ENCODE peak calls at places on chromosomes 7 and 10, in seven cellular contexts. U, T, N, L, P, X and W are unnamed samples.

GRCh38 chr10:58178811-58179210 is 88.9 kb downstream of the IPMK start:
- DNase-seq in U (no peak), T (no peak), N (no peak), L (no peak), P (peak; percentile 55), X (no peak), W (no peak)

GRCh38 chr7:153382591-153383225 is 623.2 kb downstream of the ACTR3B start:
- DNase-seq in U (no peak), T (no peak), N (no peak), L (no peak), P (no peak), X (peak; percentile 57), W (no peak)

GRCh38 chr7:6705959-6706665 is 635 bp downstream of the ZNF12 start:
- DNase-seq in U (peak; percentile 38), T (peak; percentile 28), N (peak; percentile 35), L (no peak), P (peak; percentile 30), X (peak; percentile 57), W (peak; percentile 66)

GRCh38 chr10:72014197-72014596 is 50.0 kb downstream of the CHST3 start:
- DNase-seq in U (no peak), T (no peak), N (no peak), L (no peak), P (no peak), X (no peak), W (no peak)

GRCh38 chr7:24075426-24075810 is 208.6 kb upstream of the NPY start:
- DNase-seq in U (no peak), T (no peak), N (no peak), L (no peak), P (no peak), X (no peak), W (no peak)

GRCh38 chr10:102501201-102502028 is 1.1 kb downstream of the ACTR1A start:
- DNase-seq in U (no peak), T (no peak), N (peak; percentile 26), L (no peak), P (peak; percentile 8), X (no peak), W (no peak)

GRCh38 chr10:29687411-29688160 is 52.8 kb upstream of the SVIL start:
- DNase-seq in U (no peak), T (no peak), N (peak; percentile 38), L (no peak), P (no peak), X (no peak), W (no peak)

GRCh38 chr7:14714161-14714728 is 188.3 kb downstream of the DGKB start:
- DNase-seq in U (no peak), T (no peak), N (no peak), L (no peak), P (no peak), X (no peak), W (no peak)

GRCh38 chr10:93911865-93912264 is 18.1 kb downstream of the SLC35G1 start:
- DNase-seq in U (no peak), T (no peak), N (no peak), L (no peak), P (no peak), X (no peak), W (no peak)

GRCh38 chr10:43409385-43410109 is 561 bp upstream of the HNRNPF start:
- DNase-seq in U (peak; percentile 67), T (peak; percentile 53), N (no peak), L (no peak), P (no peak), X (no peak), W (no peak)
- H3K4me1 ChIP-seq in U (peaks cover 22% of the 10 kb centered on the region), T (peaks cover 18% of the 10 kb centered on the region), N (peaks cover 21% of the 10 kb centered on the region), L (no peaks in the 10 kb centered on the region), P (peaks cover 17% of the 10 kb centered on the region), X (peaks cover 40% of the 10 kb centered on the region), W (peaks cover 6% of the 10 kb centered on the region)

GRCh38 chr7:40301486-40302065 is 166.8 kb downstream of the SUGCT start:
- DNase-seq in U (no peak), T (no peak), N (no peak), L (no peak), P (no peak), X (no peak), W (no peak)
- H3K4me1 ChIP-seq in U (no peaks in the 10 kb centered on the region), T (no peaks in the 10 kb centered on the region), N (peaks cover 4% of the 10 kb centered on the region), L (no peaks in the 10 kb centered on the region), P (peaks cover 21% of the 10 kb centered on the region), X (no peaks in the 10 kb centered on the region), W (no peaks in the 10 kb centered on the region)

DNA sequence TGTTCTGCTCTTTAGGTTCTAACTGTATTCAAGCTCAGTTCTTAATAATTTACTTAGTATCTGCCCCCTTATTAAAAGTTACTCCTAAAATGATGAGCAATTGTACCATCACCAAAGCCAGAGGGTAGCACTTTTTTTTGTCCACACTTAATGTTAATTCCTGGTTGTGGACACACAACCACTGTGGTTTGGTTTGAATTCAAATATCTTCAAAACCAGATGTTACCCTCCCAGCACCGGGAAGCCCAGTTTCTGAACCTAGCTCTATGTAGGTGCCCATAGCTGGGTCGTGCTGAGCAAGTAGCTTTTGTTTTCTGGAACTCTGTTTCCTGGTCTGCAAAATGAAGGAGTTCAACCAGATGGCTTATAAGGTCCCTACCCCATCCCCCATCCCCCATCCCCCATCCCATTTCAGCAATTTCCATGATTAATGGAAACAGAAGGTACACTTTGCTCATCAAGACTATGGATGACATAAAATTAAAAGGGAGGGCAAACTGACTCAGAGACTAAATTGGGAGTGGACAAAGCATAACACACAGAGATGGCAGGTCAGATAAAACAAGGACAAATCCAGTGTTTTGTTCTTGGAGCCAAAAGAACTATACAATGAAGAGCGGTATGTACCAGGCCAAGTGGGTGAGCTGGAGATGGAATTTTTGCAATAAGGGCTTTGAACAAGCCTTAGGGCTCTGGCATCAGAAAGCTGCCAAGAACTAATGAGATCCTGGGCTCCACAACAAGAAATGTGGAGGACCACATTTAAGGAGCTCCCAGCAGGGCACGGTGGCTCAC is 56.7 kb downstream of the DLG5 start:
- DNase-seq in U (no peak), T (no peak), N (no peak), L (no peak), P (peak; percentile 53), X (no peak), W (no peak)
- H3K4me1 ChIP-seq in U (peaks cover 23% of the 10 kb centered on the region), T (peaks cover 21% of the 10 kb centered on the region), N (peaks cover 44% of the 10 kb centered on the region), L (peaks cover 6% of the 10 kb centered on the region), P (peaks cover 84% of the 10 kb centered on the region), X (peaks cover 32% of the 10 kb centered on the region), W (no peaks in the 10 kb centered on the region)

DNA sequence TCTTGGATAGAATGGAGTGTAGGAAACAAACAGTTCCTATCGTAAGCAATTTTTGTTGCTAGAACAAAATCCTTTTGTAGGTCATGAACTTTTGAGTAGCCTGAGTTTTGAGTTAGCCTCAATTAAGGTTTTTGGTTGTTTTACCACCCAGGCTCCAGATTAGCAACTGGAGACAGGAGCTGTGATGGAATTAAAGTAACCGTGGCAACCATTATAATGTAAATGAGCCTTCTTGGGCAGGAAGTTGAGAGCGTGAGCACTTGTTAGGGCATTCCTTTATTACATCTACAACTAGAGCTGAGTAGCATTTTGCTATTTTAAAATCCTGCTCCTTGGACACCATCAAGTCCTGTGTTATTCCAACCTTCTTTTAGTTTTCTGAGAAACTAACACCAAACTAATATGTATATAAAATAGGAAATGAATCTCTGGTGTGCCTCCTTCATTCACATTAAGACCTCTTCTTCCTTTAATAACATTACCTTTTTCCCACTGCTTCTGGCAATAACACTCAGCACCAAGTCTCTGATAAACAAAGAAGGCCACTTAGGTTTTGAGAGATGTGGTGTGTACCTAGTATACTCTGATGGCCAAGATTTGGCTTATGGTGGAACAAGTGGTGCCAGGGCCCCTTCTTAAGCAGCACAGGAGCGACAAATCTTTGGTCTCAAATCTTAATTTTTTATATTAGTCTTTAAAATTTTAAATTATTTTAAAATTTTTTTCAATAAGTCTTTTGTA is 34.0 kb downstream of the AHCYL2 start:
- DNase-seq in U (no peak), T (no peak), N (peak; percentile 98), L (peak; percentile 39), P (no peak), X (no peak), W (no peak)
- H3K4me1 ChIP-seq in U (no peaks in the 10 kb centered on the region), T (no peaks in the 10 kb centered on the region), N (peaks cover 51% of the 10 kb centered on the region), L (no peaks in the 10 kb centered on the region), P (peaks cover 7% of the 10 kb centered on the region), X (no peaks in the 10 kb centered on the region), W (no peaks in the 10 kb centered on the region)

GRCh38 chr7:157809154-157809862 is 472.5 kb downstream of the DNAJB6 start:
- DNase-seq in U (no peak), T (no peak), N (no peak), L (no peak), P (no peak), X (no peak), W (no peak)
- H3K4me1 ChIP-seq in U (no peaks in the 10 kb centered on the region), T (no peaks in the 10 kb centered on the region), N (no peaks in the 10 kb centered on the region), L (no peaks in the 10 kb centered on the region), P (no peaks in the 10 kb centered on the region), X (no peaks in the 10 kb centered on the region), W (no peaks in the 10 kb centered on the region)

GRCh38 chr7:84162584-84162983 is 32.0 kb downstream of the SEMA3A start:
- DNase-seq in U (no peak), T (no peak), N (no peak), L (no peak), P (no peak), X (no peak), W (no peak)

GRCh38 chr7:84161398-84161797 is 33.2 kb downstream of the SEMA3A start:
- DNase-seq in U (no peak), T (no peak), N (no peak), L (no peak), P (no peak), X (no peak), W (no peak)

GRCh38 chr7:84157171-84157570 is 37.4 kb downstream of the SEMA3A start:
- DNase-seq in U (no peak), T (no peak), N (no peak), L (no peak), P (no peak), X (no peak), W (no peak)

GRCh38 chr7:84162125-84162524 is 32.5 kb downstream of the SEMA3A start:
- DNase-seq in U (no peak), T (no peak), N (no peak), L (no peak), P (no peak), X (no peak), W (no peak)

GRCh38 chr7:84159435-84159834 is 35.2 kb downstream of the SEMA3A start:
- DNase-seq in U (no peak), T (no peak), N (no peak), L (no peak), P (no peak), X (no peak), W (no peak)
- H3K4me1 ChIP-seq in U (no peaks in the 10 kb centered on the region), T (no peaks in the 10 kb centered on the region), N (peaks cover 28% of the 10 kb centered on the region), L (peaks cover 2% of the 10 kb centered on the region), P (no peaks in the 10 kb centered on the region), X (no peaks in the 10 kb centered on the region), W (no peaks in the 10 kb centered on the region)

DNA sequence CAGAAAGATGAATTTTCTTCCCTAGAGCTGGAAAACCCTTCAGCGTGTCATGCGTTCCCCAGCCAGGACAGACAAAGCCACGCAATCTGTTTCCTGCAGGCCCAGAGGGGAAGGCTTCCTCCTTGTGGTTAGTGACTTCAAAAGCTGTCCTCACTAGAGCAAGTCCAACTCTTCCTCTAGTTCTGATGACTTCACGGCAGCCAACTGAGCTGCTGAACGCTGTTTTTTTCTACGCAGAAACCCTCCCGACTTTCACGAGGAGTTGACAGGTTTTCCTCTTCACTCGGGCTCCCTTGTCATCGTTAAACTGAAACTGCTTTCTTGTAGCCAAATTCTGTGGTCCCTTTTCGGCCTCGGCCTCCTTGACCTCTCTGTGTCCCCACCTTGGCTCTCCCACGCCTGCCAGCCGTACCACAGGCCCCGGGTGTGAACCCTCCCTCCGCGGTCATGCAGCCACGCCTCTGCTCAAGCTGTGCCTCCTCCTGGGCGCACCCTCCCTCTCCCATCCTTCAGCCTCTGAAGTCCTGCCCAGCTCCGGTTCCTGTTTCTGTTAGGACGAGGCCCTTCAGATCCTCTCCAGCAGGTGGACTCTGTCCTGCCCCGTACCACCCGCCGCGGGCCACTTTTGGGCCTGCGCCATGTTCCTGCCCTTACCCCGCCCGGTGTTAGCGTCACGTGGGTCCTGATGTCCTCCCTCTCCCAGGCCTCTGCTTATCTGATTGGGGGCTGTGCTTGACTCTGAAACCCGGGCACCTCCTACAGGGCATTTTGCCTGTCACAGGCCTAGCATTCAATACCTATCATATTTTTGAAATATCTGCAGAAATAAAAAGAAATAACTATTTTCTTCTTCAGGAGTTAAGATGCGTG is 39.3 kb downstream of the CUX1 start:
- DNase-seq in U (peak; percentile 98), T (peak; percentile 97), N (peak; percentile 59), L (no peak), P (peak; percentile 92), X (peak; percentile 93), W (peak; percentile 93)
- H3K4me1 ChIP-seq in U (peaks cover 18% of the 10 kb centered on the region), T (peaks cover 33% of the 10 kb centered on the region), N (peaks cover 80% of the 10 kb centered on the region), L (peaks cover 10% of the 10 kb centered on the region), P (peaks cover 17% of the 10 kb centered on the region), X (peaks cover 64% of the 10 kb centered on the region), W (peaks cover 29% of the 10 kb centered on the region)